ENCODE peak calls at places on chromosomes 1 and 21, in nine cellular contexts. K is suprapubic skin, U is stomach, E is IMR-90, I is testis, N is body of pancreas, D is prostate gland, V is right lobe of liver, W is heart left ventricle. M is an unnamed sample. For H3K4me1, the result is how much of the 10 kb centered on the place peaks cover.

GRCh38 chr1:212286437-212287131 is 1.4 kb downstream of the PPP2R5A start:
- DNase-seq in K (no peak), U (peak), E (peak), I (no peak), N (no peak), D (peak), V (peak), W (no peak), M (peak)

GRCh38 chr21:42669069-42669468 is 15.6 kb downstream of the PDE9A start:
- DNase-seq in K (no peak), U (no peak), E (no peak), I (peak), N (no peak), D (peak), V (no peak), W (no peak), M (no peak)

GRCh38 chr1:22636369-22636768 is at the start of gene C1QA:
- DNase-seq in K (no peak), U (no peak), E (no peak), I (peak), N (peak), D (no peak), V (peak), W (peak), M (no peak)

GRCh38 chr1:37257646-37258045 is 216.7 kb upstream of the ZC3H12A start:
- DNase-seq in K (no peak), U (no peak), E (no peak), I (no peak), N (no peak), D (no peak), V (no peak), W (no peak), M (no peak)

GRCh38 chr1:43930949-43931275 is 2.7 kb upstream of the ARTN start:
- DNase-seq in K (no peak), U (no peak), E (no peak), I (no peak), N (no peak), D (no peak), V (no peak), W (no peak), M (no peak)

GRCh38 chr21:39430457-39430856 is 15.1 kb downstream of the LCA5L start:
- DNase-seq in K (no peak), U (no peak), E (no peak), I (no peak), N (no peak), D (no peak), V (no peak), W (no peak), M (no peak)

GRCh38 chr1:36008546-36009197 is 75.2 kb upstream of the TEKT2 start:
- DNase-seq in K (no peak), U (no peak), E (peak), I (no peak), N (no peak), D (no peak), V (no peak), W (no peak), M (no peak)

GRCh38 chr1:1116701-1117468 is 996 bp upstream of the C1orf159 start:
- DNase-seq in K (no peak), U (no peak), E (no peak), I (no peak), N (no peak), D (no peak), V (peak), W (no peak), M (no peak)

GRCh38 chr1:2192031-2192995 is 2.3 kb downstream of the FAAP20 start:
- DNase-seq in K (no peak), U (no peak), E (peak), I (peak), N (no peak), D (no peak), V (no peak), W (peak), M (no peak)

GRCh38 chr1:55049271-55049913 is 10.0 kb downstream of the PCSK9 start:
- DNase-seq in K (peak), U (no peak), E (no peak), I (no peak), N (no peak), D (no peak), V (no peak), W (no peak), M (no peak)

GRCh38 chr21:41961282-41961701 is 7.5 kb upstream of the C2CD2 start:
- DNase-seq in K (no peak), U (no peak), E (peak), I (no peak), N (no peak), D (no peak), V (no peak), W (no peak), M (no peak)

GRCh38 chr1:236699366-236699765 is 13.1 kb downstream of the ACTN2 start:
- DNase-seq in K (no peak), U (no peak), E (peak), I (no peak), N (no peak), D (no peak), V (no peak), W (no peak), M (no peak)

GRCh38 chr1:186985889-186986491 is 157.2 kb downstream of the PLA2G4A start:
- DNase-seq in K (no peak), U (no peak), E (peak), I (no peak), N (peak), D (peak), V (no peak), W (no peak), M (no peak)

GRCh38 chr1:207463021-207463420 is 8.9 kb downstream of the CR2 start:
- DNase-seq in K (no peak), U (no peak), E (no peak), I (no peak), N (no peak), D (no peak), V (no peak), W (no peak), M (no peak)

GRCh38 chr1:227576152-227576551 is 12.8 kb downstream of the ZNF678 start:
- DNase-seq in K (no peak), U (no peak), E (no peak), I (no peak), N (no peak), D (no peak), V (no peak), W (no peak), M (no peak)

GRCh38 chr1:45499415-45499769 is 481 bp downstream of the CCDC163 start:
- DNase-seq in K (no peak), U (no peak), E (no peak), I (no peak), N (no peak), D (no peak), V (no peak), W (no peak), M (no peak)

GRCh38 chr21:37862536-37862935 is 53.7 kb downstream of the KCNJ6 start:
- DNase-seq in K (no peak), U (no peak), E (peak), I (no peak), N (peak), D (no peak), V (no peak), W (no peak), M (no peak)

DNA sequence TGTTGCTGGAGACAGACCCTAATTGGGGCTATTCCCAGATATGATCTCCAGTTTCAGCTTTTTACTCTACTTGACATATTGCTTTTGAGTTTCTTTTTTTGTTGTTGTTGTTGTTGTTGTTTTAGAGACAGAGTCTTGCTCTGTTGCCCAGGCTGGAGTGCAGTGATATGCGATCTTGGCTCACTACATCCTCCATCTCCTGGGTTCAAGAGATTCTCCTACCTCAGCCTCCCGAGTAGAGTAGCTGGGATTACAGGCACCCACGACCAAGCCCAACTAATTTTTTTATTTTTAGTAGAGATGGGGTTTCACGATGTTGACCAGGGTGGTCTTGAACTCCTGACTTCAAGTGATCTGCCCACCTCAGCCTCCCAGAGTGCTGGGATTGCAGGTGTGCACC is 1.3 kb upstream of the SRP9 start:
- DNase-seq in K (no peak), U (no peak), E (no peak), I (no peak), N (no peak), D (no peak), V (no peak), W (no peak), M (no peak)
- H3K4me1 ChIP-seq in K (half or more), U (under half), E (under half), I (under half), N (half or more), D (under half), V (under half), W (under half), M (under half)

GRCh38 chr1:6614019-6614952 is 755 bp downstream of the PHF13 start:
- DNase-seq in K (no peak), U (peak), E (peak), I (peak), N (peak), D (peak), V (no peak), W (peak), M (no peak)

GRCh38 chr1:6614953-6615785 is 1.6 kb downstream of the PHF13 start:
- DNase-seq in K (no peak), U (no peak), E (no peak), I (no peak), N (no peak), D (no peak), V (no peak), W (no peak), M (no peak)

GRCh38 chr1:6613361-6614018 is at the start of gene PHF13:
- DNase-seq in K (peak), U (peak), E (peak), I (peak), N (peak), D (peak), V (peak), W (peak), M (peak)

DNA sequence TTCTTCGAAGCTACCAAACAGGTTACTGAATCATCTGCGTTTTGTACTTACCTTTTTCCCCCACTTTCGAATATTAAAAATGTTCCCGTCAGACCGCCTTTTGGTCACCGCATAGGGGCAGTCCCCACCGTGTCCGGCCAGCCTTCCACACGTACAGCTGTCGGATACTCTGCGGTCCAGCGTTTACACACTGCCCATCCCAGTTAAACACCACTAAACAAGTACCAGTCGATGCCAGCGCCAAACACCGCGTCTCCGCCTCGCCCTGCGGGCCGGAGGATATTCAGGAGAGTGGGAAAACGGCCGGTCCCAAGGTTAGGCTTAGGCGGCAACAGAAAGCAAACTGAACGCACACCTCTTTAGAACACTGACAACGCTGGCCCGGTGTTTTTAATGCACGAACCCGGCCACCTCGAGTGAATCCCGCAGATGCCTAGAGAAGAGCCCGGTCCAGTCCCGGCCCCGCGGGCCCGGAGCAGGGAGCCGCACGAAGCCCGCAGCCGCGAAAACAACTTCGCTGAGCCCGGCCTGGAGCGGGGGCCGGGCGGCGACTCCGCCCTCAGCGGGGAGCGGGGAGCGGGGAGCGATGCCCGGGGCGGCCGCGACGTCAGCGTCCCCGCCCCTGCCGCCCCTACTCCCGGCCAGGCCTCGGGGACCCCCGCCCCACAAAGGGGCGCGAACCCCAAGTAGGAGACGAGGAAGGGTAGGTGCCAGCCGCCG is 730 bp upstream of the PHF13 start:
- DNase-seq in K (peak), U (peak), E (peak), I (peak), N (peak), D (no peak), V (peak), W (peak), M (no peak)
- TF ChIP-seq POLR2A in K (peak), U (no peak), E (no peak), I (no peak), N (no peak), D (peak), V (peak), W (no peak), M (peak)

GRCh38 chr1:179230251-179230650 is 774 bp upstream of the ABL2 start:
- DNase-seq in K (no peak), U (no peak), E (peak), I (no peak), N (no peak), D (no peak), V (no peak), W (no peak), M (no peak)

GRCh38 chr1:179234863-179235262 is 5.4 kb upstream of the ABL2 start:
- DNase-seq in K (no peak), U (no peak), E (no peak), I (no peak), N (no peak), D (no peak), V (no peak), W (no peak), M (no peak)

GRCh38 chr1:179229214-179230140 is at the start of gene ABL2:
- DNase-seq in K (peak), U (peak), E (no peak), I (peak), N (peak), D (peak), V (peak), W (peak), M (no peak)

GRCh38 chr1:179230721-179231120 is 1.2 kb upstream of the ABL2 start:
- DNase-seq in K (no peak), U (no peak), E (no peak), I (no peak), N (no peak), D (no peak), V (no peak), W (no peak), M (no peak)

DNA sequence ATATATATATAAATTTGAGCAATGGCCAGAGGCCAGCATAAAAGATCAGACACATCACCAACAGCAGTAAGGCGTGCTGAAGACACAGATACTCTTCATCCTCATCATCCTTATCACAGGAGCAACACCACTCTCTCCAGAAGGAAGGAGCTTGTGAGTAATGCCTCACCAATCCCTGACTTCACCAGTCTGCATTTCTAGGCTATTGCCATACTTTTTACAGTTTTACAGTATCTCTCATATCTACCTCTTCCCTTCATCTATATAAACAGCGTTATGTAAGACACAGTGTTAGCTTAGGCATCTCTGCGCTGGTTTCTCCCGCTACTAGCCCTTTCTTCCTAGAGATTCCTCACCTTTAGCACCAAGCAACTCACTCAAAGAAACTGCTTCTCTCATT is 2.4 kb upstream of the ABL2 start:
- DNase-seq in K (no peak), U (no peak), E (peak), I (no peak), N (no peak), D (no peak), V (no peak), W (no peak), M (no peak)
- H3K4me1 ChIP-seq in K (under half), U (under half), E (under half), I (under half), N (under half), D (under half), V (under half), W (under half), M (under half)

GRCh38 chr1:120179420-120180348 is 3.4 kb upstream of the SEC22B start:
- DNase-seq in K (no peak), U (no peak), E (peak), I (peak), N (peak), D (peak), V (no peak), W (peak), M (no peak)
- TF ChIP-seq POLR2A in K (no peak), U (no peak), E (no peak), I (no peak), N (no peak), D (no peak), V (no peak), W (no peak), M (no peak)

GRCh38 chr1:6784560-6785317 is 515 bp upstream of the CAMTA1 start:
- DNase-seq in K (peak), U (peak), E (peak), I (peak), N (peak), D (peak), V (peak), W (peak), M (peak)
- H3K4me1 ChIP-seq in K (under half), U (under half), E (under half), I (under half), N (under half), D (under half), V (under half), W (under half), M (under half)

DNA sequence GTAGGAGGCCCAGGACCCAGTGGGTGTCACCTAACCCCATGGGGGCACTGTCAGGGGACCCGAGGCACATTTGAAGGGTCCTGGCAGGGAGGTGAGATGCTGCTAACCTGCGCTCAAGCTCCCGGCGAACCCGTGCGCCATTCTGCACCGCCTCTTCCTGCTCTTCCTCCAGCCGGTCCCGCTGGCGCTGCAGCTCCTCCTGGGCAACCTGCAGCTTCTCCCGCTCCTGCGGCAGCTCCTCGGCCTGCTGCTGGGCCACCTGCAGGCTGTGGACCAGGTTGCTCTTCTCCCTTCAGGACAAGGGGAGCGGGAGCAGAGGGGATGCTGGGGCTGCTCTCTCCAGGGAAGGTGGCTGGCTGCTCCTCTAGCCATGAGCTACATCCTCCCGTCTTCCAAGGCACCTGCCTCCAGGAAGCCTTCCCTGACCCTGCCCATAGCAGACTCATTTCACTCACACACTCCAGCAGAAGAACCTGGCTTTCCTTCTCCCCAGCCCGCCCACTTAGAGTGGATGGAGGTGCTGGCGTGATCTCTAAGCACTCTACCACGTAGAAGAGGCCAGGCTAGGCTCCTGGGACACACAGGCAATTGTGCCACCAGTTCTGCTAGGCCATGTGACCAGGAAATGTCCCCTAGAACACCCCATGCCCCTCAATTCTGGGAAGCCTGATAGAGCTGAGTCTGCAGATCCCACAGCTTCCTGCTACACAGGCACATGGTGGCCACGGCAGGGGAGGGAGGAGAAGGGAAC is 15.2 kb upstream of the NBPF1 start:
- DNase-seq in K (no peak), U (peak), E (no peak), I (no peak), N (peak), D (no peak), V (peak), W (peak), M (no peak)
- TF ChIP-seq POLR2A in K (no peak), U (no peak), E (no peak), I (no peak), N (no peak), D (no peak), V (no peak), W (no peak), M (no peak)

DNA sequence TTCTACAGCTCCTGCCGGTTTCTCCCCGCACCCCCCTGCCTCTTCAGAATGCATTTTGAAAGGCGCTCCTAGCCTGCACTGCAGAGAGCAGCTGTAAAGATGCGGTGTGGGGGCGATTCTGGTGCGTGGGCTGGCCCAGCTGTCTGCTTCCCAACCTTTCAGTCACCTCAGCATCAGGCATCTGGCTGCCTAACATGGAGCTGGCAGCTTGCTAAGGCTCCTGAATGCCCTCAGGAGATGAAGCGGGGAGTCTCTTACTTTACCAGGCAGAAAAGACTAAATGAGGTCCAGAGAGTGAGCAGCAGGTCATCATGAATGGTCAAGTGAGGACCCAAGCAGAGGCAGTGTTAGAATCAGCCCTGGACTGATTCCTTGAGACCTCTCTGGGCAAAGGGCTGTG is 8.7 kb downstream of the IER5 start:
- DNase-seq in K (no peak), U (no peak), E (peak), I (no peak), N (no peak), D (no peak), V (no peak), W (no peak), M (no peak)
- H3K4me1 ChIP-seq in K (half or more), U (under half), E (under half), I (half or more), N (under half), D (under half), V (under half), W (half or more), M (half or more)

DNA sequence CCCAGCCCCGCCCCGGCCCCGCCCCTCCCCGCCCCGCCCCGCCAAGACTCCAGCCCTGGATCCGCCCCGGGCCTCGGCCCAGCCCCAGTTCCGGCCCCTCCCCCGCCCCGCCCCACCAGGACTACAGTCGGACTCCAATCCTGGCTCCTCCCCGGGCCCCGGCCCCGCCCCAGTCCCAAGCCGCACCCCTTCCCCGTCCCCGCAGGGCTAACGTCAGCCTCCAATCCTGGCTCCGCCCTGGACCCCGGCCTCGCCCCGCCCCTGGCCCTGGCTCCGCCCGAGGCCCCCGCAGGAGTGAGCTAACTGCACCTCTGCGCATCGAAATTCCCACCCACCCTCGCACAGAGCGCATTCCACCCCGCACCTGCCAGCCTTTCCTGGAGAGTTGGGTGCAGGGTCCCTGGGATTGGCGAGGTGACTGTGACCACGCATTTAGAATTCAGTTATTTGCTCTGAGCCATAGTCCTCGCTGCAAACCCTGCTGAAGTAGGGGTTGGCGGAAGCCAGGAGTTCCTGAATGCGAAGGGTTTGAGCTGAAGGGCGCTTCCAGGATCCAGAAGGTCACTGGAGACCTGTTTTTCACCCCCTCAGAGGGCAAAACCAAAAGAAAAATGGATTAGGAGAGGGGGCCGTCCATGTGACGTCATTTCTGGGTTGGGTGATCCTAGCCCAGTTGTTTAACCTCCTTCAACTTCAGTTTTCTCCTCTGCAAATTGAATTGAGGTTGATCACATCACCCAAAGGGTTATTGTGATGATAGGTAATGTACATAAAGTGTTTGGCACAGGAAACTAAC is 631 bp upstream of the IGSF8 start:
- DNase-seq in K (peak), U (peak), E (peak), I (peak), N (peak), D (peak), V (peak), W (peak), M (peak)
- TF ChIP-seq POLR2A in K (peak), U (no peak), E (no peak), I (no peak), N (peak), D (peak), V (peak), W (no peak), M (no peak)

M was measured in esophagus squamous epithelium.